ENCODE peak calls at places on chromosomes 11 and 22, in ten cellular contexts. One of them, this sample, is unnamed.

GRCh38 chr11:130179396-130180306 is 20.1 kb downstream of the ST14 start:
- DNase-seq in CD4-positive, CD25-positive, alpha-beta regulatory T cell: no peak
- DNase-seq in HCT116: no peak
- DNase-seq in AG04450: no peak
- DNase-seq in IMR-90: no peak
- DNase-seq in dorsolateral prefrontal cortex: no peak
- DNase-seq in HAP-1: no peak
- DNase-seq in OCI-LY7: peak
- DNase-seq in neuronal stem cell: no peak
- DNase-seq in Peyer's patch: no peak
- DNase-seq in this sample: no peak

GRCh38 chr11:19539861-19540260 is 172.8 kb upstream of the NAV2 start:
- DNase-seq in CD4-positive, CD25-positive, alpha-beta regulatory T cell: no peak
- DNase-seq in HCT116: no peak
- DNase-seq in AG04450: no peak
- DNase-seq in IMR-90: no peak
- DNase-seq in dorsolateral prefrontal cortex: peak
- DNase-seq in HAP-1: no peak
- DNase-seq in OCI-LY7: no peak
- DNase-seq in neuronal stem cell: peak
- DNase-seq in Peyer's patch: no peak
- DNase-seq in this sample: no peak

GRCh38 chr11:110176366-110177056 is 83.3 kb downstream of the ZC3H12C start:
- DNase-seq in CD4-positive, CD25-positive, alpha-beta regulatory T cell: no peak
- DNase-seq in HCT116: no peak
- DNase-seq in AG04450: no peak
- DNase-seq in IMR-90: peak
- DNase-seq in dorsolateral prefrontal cortex: no peak
- DNase-seq in HAP-1: no peak
- DNase-seq in OCI-LY7: no peak
- DNase-seq in neuronal stem cell: no peak
- DNase-seq in Peyer's patch: no peak
- DNase-seq in this sample: peak

GRCh38 chr22:30940655-30941362 is 27.8 kb downstream of the MORC2 start:
- DNase-seq in CD4-positive, CD25-positive, alpha-beta regulatory T cell: peak
- DNase-seq in HCT116: no peak
- DNase-seq in AG04450: no peak
- DNase-seq in IMR-90: no peak
- DNase-seq in dorsolateral prefrontal cortex: no peak
- DNase-seq in HAP-1: no peak
- DNase-seq in OCI-LY7: no peak
- DNase-seq in neuronal stem cell: no peak
- DNase-seq in Peyer's patch: peak
- DNase-seq in this sample: no peak

GRCh38 chr11:105929381-105929955 is 92.6 kb downstream of the MSANTD4 start:
- DNase-seq in CD4-positive, CD25-positive, alpha-beta regulatory T cell: no peak
- DNase-seq in HCT116: no peak
- DNase-seq in AG04450: no peak
- DNase-seq in IMR-90: peak
- DNase-seq in dorsolateral prefrontal cortex: no peak
- DNase-seq in HAP-1: no peak
- DNase-seq in OCI-LY7: no peak
- DNase-seq in neuronal stem cell: no peak
- DNase-seq in Peyer's patch: no peak
- DNase-seq in this sample: no peak

GRCh38 chr22:36823177-36823839 is 6.5 kb upstream of the PVALB start:
- DNase-seq in CD4-positive, CD25-positive, alpha-beta regulatory T cell: no peak
- DNase-seq in HCT116: no peak
- DNase-seq in AG04450: no peak
- DNase-seq in IMR-90: peak
- DNase-seq in dorsolateral prefrontal cortex: no peak
- DNase-seq in HAP-1: no peak
- DNase-seq in OCI-LY7: no peak
- DNase-seq in neuronal stem cell: no peak
- DNase-seq in Peyer's patch: no peak
- DNase-seq in this sample: peak

GRCh38 chr11:80838153-80838552 is 1397.3 kb upstream of the TENM4 start:
- DNase-seq in CD4-positive, CD25-positive, alpha-beta regulatory T cell: no peak
- DNase-seq in HCT116: no peak
- DNase-seq in AG04450: no peak
- DNase-seq in IMR-90: no peak
- DNase-seq in dorsolateral prefrontal cortex: no peak
- DNase-seq in HAP-1: no peak
- DNase-seq in OCI-LY7: no peak
- DNase-seq in neuronal stem cell: no peak
- DNase-seq in Peyer's patch: no peak
- DNase-seq in this sample: no peak

GRCh38 chr11:27173545-27173944 is 132.9 kb downstream of the BBOX1 start:
- DNase-seq in CD4-positive, CD25-positive, alpha-beta regulatory T cell: no peak
- DNase-seq in HCT116: no peak
- DNase-seq in AG04450: no peak
- DNase-seq in IMR-90: no peak
- DNase-seq in dorsolateral prefrontal cortex: no peak
- DNase-seq in HAP-1: no peak
- DNase-seq in OCI-LY7: no peak
- DNase-seq in neuronal stem cell: no peak
- DNase-seq in Peyer's patch: no peak
- DNase-seq in this sample: no peak

DNA sequence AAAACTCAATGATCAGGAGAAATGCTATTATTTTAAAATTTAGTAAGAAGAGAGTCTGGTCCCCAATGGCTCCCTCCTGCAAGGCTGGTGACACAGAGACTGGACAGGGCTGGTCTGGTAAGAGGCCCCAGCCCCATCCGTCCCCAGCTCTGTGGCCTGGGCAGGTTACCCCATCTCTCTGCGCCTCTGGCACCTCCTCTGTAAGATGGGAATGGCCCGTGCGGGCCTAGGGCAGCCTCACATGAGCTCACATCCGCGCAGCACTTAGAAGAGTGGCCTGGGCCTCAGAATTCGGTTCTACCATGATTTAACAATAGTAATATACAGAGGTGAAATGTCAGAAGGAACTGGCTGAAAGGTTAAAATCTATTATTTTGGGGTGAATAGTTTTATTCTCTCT is 1.2 kb downstream of the APOBEC3F start:
- DNase-seq in CD4-positive, CD25-positive, alpha-beta regulatory T cell: no peak
- DNase-seq in HCT116: no peak
- DNase-seq in AG04450: no peak
- DNase-seq in IMR-90: no peak
- DNase-seq in dorsolateral prefrontal cortex: no peak
- DNase-seq in HAP-1: no peak
- DNase-seq in OCI-LY7: no peak
- DNase-seq in neuronal stem cell: no peak
- DNase-seq in Peyer's patch: no peak
- DNase-seq in this sample: no peak
- H3K4me3 ChIP-seq in CD4-positive, CD25-positive, alpha-beta regulatory T cell: no peak
- H3K4me3 ChIP-seq in HCT116: no peak
- H3K4me3 ChIP-seq in AG04450: no peak
- H3K4me3 ChIP-seq in IMR-90: no peak
- H3K4me3 ChIP-seq in dorsolateral prefrontal cortex: no peak
- H3K4me3 ChIP-seq in HAP-1: no peak
- H3K4me3 ChIP-seq in OCI-LY7: peak
- H3K4me3 ChIP-seq in neuronal stem cell: no peak
- H3K4me3 ChIP-seq in Peyer's patch: no peak
- H3K4me3 ChIP-seq in this sample: no peak

GRCh38 chr11:12287374-12288211 is 89.8 kb upstream of the PARVA start:
- DNase-seq in CD4-positive, CD25-positive, alpha-beta regulatory T cell: no peak
- DNase-seq in HCT116: peak
- DNase-seq in AG04450: peak
- DNase-seq in IMR-90: peak
- DNase-seq in dorsolateral prefrontal cortex: no peak
- DNase-seq in HAP-1: peak
- DNase-seq in OCI-LY7: no peak
- DNase-seq in neuronal stem cell: peak
- DNase-seq in Peyer's patch: no peak
- DNase-seq in this sample: peak

GRCh38 chr11:12285106-12285505 is 92.3 kb upstream of the PARVA start:
- DNase-seq in CD4-positive, CD25-positive, alpha-beta regulatory T cell: no peak
- DNase-seq in HCT116: no peak
- DNase-seq in AG04450: peak
- DNase-seq in IMR-90: peak
- DNase-seq in dorsolateral prefrontal cortex: no peak
- DNase-seq in HAP-1: no peak
- DNase-seq in OCI-LY7: no peak
- DNase-seq in neuronal stem cell: no peak
- DNase-seq in Peyer's patch: no peak
- DNase-seq in this sample: no peak

GRCh38 chr11:12285811-12286222 is 91.6 kb upstream of the PARVA start:
- DNase-seq in CD4-positive, CD25-positive, alpha-beta regulatory T cell: no peak
- DNase-seq in HCT116: no peak
- DNase-seq in AG04450: no peak
- DNase-seq in IMR-90: peak
- DNase-seq in dorsolateral prefrontal cortex: no peak
- DNase-seq in HAP-1: no peak
- DNase-seq in OCI-LY7: no peak
- DNase-seq in neuronal stem cell: no peak
- DNase-seq in Peyer's patch: no peak
- DNase-seq in this sample: no peak

GRCh38 chr11:12287009-12287373 is 90.4 kb upstream of the PARVA start:
- DNase-seq in CD4-positive, CD25-positive, alpha-beta regulatory T cell: no peak
- DNase-seq in HCT116: peak
- DNase-seq in AG04450: peak
- DNase-seq in IMR-90: peak
- DNase-seq in dorsolateral prefrontal cortex: no peak
- DNase-seq in HAP-1: no peak
- DNase-seq in OCI-LY7: no peak
- DNase-seq in neuronal stem cell: no peak
- DNase-seq in Peyer's patch: no peak
- DNase-seq in this sample: no peak

DNA sequence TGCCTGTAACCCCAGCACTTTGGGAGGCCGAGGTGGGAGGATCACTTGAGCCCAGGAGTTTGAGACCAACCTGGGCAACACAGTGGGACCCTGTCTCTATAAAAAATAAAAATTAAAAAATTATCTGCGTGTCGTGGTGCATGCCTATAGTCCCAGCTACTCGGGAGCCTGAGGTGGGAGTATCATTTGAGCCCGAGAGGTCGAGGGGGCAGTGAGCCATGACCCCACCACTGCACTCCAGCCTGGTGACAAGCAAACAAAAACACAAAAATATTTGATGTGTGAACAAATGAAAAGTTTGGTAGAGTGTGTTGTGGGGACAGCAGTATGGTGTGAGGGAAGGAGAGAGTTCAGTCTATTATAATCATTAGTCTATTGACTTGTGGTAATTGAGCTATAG is 90.8 kb upstream of the PARVA start:
- DNase-seq in CD4-positive, CD25-positive, alpha-beta regulatory T cell: no peak
- DNase-seq in HCT116: no peak
- DNase-seq in AG04450: no peak
- DNase-seq in IMR-90: no peak
- DNase-seq in dorsolateral prefrontal cortex: no peak
- DNase-seq in HAP-1: no peak
- DNase-seq in OCI-LY7: no peak
- DNase-seq in neuronal stem cell: no peak
- DNase-seq in Peyer's patch: no peak
- DNase-seq in this sample: no peak
- H3K4me3 ChIP-seq in CD4-positive, CD25-positive, alpha-beta regulatory T cell: no peak
- H3K4me3 ChIP-seq in HCT116: peak
- H3K4me3 ChIP-seq in AG04450: peak
- H3K4me3 ChIP-seq in IMR-90: no peak
- H3K4me3 ChIP-seq in dorsolateral prefrontal cortex: no peak
- H3K4me3 ChIP-seq in HAP-1: no peak
- H3K4me3 ChIP-seq in OCI-LY7: no peak
- H3K4me3 ChIP-seq in neuronal stem cell: no peak
- H3K4me3 ChIP-seq in Peyer's patch: no peak
- H3K4me3 ChIP-seq in this sample: no peak

DNA sequence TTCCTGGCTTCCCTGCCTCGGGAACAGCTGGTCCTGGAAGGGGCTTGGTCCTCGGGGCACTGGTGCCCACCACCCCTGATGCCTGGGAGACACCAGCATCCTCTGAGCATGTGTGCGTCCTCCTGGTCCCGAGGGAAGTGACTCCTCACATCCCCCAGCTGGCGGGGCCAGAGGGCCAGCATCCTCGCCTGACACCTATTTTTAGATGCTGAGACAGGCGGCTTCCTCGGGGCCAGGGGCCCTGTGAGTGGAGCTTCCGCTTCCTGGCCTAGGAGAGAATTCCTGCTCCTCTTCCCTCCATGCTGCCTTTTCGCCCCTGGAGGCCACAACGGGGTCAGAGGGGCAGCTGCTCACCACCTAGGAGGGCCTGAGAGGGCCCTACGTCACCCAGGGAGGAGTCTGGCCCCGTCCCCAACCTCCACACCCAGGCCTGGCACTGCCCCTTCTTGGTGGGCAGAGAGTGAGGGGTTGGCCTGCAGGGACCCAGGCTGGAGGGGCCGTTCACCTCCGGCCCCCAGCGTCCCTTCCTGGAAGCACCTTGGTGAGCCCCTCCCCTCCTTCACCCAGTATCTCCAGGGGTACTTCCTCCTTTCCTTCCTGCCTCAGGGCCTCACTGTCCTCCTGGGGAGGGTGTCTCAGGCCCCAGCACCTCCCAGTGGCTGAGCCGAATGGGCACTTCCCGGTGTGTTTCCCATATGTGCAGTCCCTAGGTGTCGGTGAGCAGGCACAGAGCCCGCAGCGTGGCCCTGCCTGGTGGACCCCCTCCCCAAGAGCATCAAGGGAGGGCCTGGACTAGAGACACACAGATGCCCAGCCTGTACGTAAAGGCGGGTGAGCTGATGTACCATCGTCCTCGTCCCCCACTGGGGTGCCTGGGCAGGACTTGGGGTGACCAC is 6.1 kb downstream of the CD81 start:
- DNase-seq in CD4-positive, CD25-positive, alpha-beta regulatory T cell: no peak
- DNase-seq in HCT116: no peak
- DNase-seq in AG04450: no peak
- DNase-seq in IMR-90: peak
- DNase-seq in dorsolateral prefrontal cortex: no peak
- DNase-seq in HAP-1: no peak
- DNase-seq in OCI-LY7: peak
- DNase-seq in neuronal stem cell: no peak
- DNase-seq in Peyer's patch: peak
- DNase-seq in this sample: peak
- H3K4me3 ChIP-seq in CD4-positive, CD25-positive, alpha-beta regulatory T cell: no peak
- H3K4me3 ChIP-seq in HCT116: no peak
- H3K4me3 ChIP-seq in AG04450: no peak
- H3K4me3 ChIP-seq in IMR-90: no peak
- H3K4me3 ChIP-seq in dorsolateral prefrontal cortex: peak
- H3K4me3 ChIP-seq in HAP-1: no peak
- H3K4me3 ChIP-seq in OCI-LY7: peak
- H3K4me3 ChIP-seq in neuronal stem cell: no peak
- H3K4me3 ChIP-seq in Peyer's patch: no peak
- H3K4me3 ChIP-seq in this sample: no peak

GRCh38 chr11:126139541-126140091 is 71.8 kb downstream of the RPUSD4 start:
- DNase-seq in CD4-positive, CD25-positive, alpha-beta regulatory T cell: no peak
- DNase-seq in HCT116: no peak
- DNase-seq in AG04450: no peak
- DNase-seq in IMR-90: peak
- DNase-seq in dorsolateral prefrontal cortex: no peak
- DNase-seq in HAP-1: no peak
- DNase-seq in OCI-LY7: no peak
- DNase-seq in neuronal stem cell: no peak
- DNase-seq in Peyer's patch: no peak
- DNase-seq in this sample: peak

GRCh38 chr11:126138636-126139540 is 72.6 kb downstream of the RPUSD4 start:
- DNase-seq in CD4-positive, CD25-positive, alpha-beta regulatory T cell: no peak
- DNase-seq in HCT116: no peak
- DNase-seq in AG04450: no peak
- DNase-seq in IMR-90: no peak
- DNase-seq in dorsolateral prefrontal cortex: no peak
- DNase-seq in HAP-1: no peak
- DNase-seq in OCI-LY7: no peak
- DNase-seq in neuronal stem cell: no peak
- DNase-seq in Peyer's patch: no peak
- DNase-seq in this sample: peak

GRCh38 chr11:126140106-126140931 is 71.1 kb downstream of the RPUSD4 start:
- DNase-seq in CD4-positive, CD25-positive, alpha-beta regulatory T cell: no peak
- DNase-seq in HCT116: no peak
- DNase-seq in AG04450: no peak
- DNase-seq in IMR-90: no peak
- DNase-seq in dorsolateral prefrontal cortex: no peak
- DNase-seq in HAP-1: no peak
- DNase-seq in OCI-LY7: no peak
- DNase-seq in neuronal stem cell: no peak
- DNase-seq in Peyer's patch: no peak
- DNase-seq in this sample: no peak

GRCh38 chr11:126137146-126137545 is 74.3 kb downstream of the RPUSD4 start:
- DNase-seq in CD4-positive, CD25-positive, alpha-beta regulatory T cell: no peak
- DNase-seq in HCT116: no peak
- DNase-seq in AG04450: no peak
- DNase-seq in IMR-90: no peak
- DNase-seq in dorsolateral prefrontal cortex: no peak
- DNase-seq in HAP-1: no peak
- DNase-seq in OCI-LY7: no peak
- DNase-seq in neuronal stem cell: no peak
- DNase-seq in Peyer's patch: no peak
- DNase-seq in this sample: peak

GRCh38 chr11:126140932-126141291 is 70.5 kb downstream of the RPUSD4 start:
- DNase-seq in CD4-positive, CD25-positive, alpha-beta regulatory T cell: no peak
- DNase-seq in HCT116: no peak
- DNase-seq in AG04450: no peak
- DNase-seq in IMR-90: peak
- DNase-seq in dorsolateral prefrontal cortex: peak
- DNase-seq in HAP-1: peak
- DNase-seq in OCI-LY7: no peak
- DNase-seq in neuronal stem cell: no peak
- DNase-seq in Peyer's patch: no peak
- DNase-seq in this sample: peak
- H3K4me3 ChIP-seq in CD4-positive, CD25-positive, alpha-beta regulatory T cell: no peak
- H3K4me3 ChIP-seq in HCT116: no peak
- H3K4me3 ChIP-seq in AG04450: no peak
- H3K4me3 ChIP-seq in IMR-90: no peak
- H3K4me3 ChIP-seq in dorsolateral prefrontal cortex: no peak
- H3K4me3 ChIP-seq in HAP-1: no peak
- H3K4me3 ChIP-seq in OCI-LY7: no peak
- H3K4me3 ChIP-seq in neuronal stem cell: no peak
- H3K4me3 ChIP-seq in Peyer's patch: no peak
- H3K4me3 ChIP-seq in this sample: no peak

This sample was measured in cardiac muscle cell.